ENCODE peak calls at places on chromosomes 4 and X, in eight cellular contexts. K is ovary, S is cardiac muscle cell, V is RWPE1, B is DND-41, W is HepG2, Z is tibial artery, J is epithelial cell of prostate. C is an unnamed sample.

GRCh38 chr4:100509386-100509785 is 8.4 kb downstream of the EMCN start:
- DNase-seq in K (no peak), S (no peak), V (no peak), B (no peak), W (no peak), Z (no peak), J (no peak), C (no peak)

GRCh38 chrX:70398899-70399298 is 24.2 kb upstream of the GDPD2 start:
- DNase-seq in K (no peak), S (peak), V (no peak), B (no peak), W (peak), Z (no peak), J (no peak), C (no peak)

GRCh38 chr4:89129080-89129640 is 17.8 kb downstream of the TIGD2 start:
- DNase-seq in K (no peak), S (peak), V (no peak), B (no peak), W (peak), Z (no peak), J (no peak), C (peak)

GRCh38 chr4:2686379-2687265 is 69.5 kb downstream of the TNIP2 start:
- DNase-seq in K (no peak), S (no peak), V (no peak), B (no peak), W (no peak), Z (no peak), J (no peak), C (no peak)

GRCh38 chr4:158613046-158613445 is 58.6 kb downstream of the C4orf46 start:
- DNase-seq in K (no peak), S (no peak), V (no peak), B (no peak), W (no peak), Z (no peak), J (no peak), C (no peak)

GRCh38 chrX:154412468-154412867 is 1.1 kb downstream of the TAFAZZIN start:
- DNase-seq in K (no peak), S (no peak), V (no peak), B (peak), W (no peak), Z (no peak), J (no peak), C (no peak)

GRCh38 chrX:109886122-109886761 is 116.7 kb upstream of the TMEM164 start:
- DNase-seq in K (no peak), S (peak), V (peak), B (peak), W (peak), Z (no peak), J (no peak), C (no peak)

GRCh38 chr4:180116840-180117239 is 2126.4 kb upstream of the TENM3 start:
- DNase-seq in K (no peak), S (no peak), V (no peak), B (no peak), W (no peak), Z (no peak), J (no peak), C (no peak)

GRCh38 chr4:102438873-102439614 is 62.1 kb upstream of the NFKB1 start:
- DNase-seq in K (no peak), S (peak), V (peak), B (no peak), W (peak), Z (no peak), J (peak), C (peak)

GRCh38 chr4:74237425-74237966 is 70.8 kb upstream of the EPGN start:
- DNase-seq in K (no peak), S (no peak), V (no peak), B (no peak), W (no peak), Z (no peak), J (no peak), C (no peak)

GRCh38 chr4:147407261-147408045 is 73.4 kb upstream of the EDNRA start:
- DNase-seq in K (peak), S (peak), V (no peak), B (no peak), W (no peak), Z (no peak), J (no peak), C (peak)

GRCh38 chr4:8045909-8046308 is 106.2 kb upstream of the AFAP1 start:
- DNase-seq in K (no peak), S (no peak), V (no peak), B (no peak), W (no peak), Z (no peak), J (no peak), C (no peak)

GRCh38 chrX:74118503-74118902 is 185.5 kb upstream of the ZCCHC13 start:
- DNase-seq in K (no peak), S (no peak), V (peak), B (no peak), W (no peak), Z (no peak), J (no peak), C (no peak)

GRCh38 chr4:87555751-87556619 is 26.8 kb upstream of the SPARCL1 start:
- DNase-seq in K (no peak), S (peak), V (peak), B (no peak), W (no peak), Z (peak), J (peak), C (peak)

GRCh38 chr4:3422241-3422801 is 19.4 kb upstream of the HGFAC start:
- DNase-seq in K (no peak), S (no peak), V (no peak), B (no peak), W (no peak), Z (no peak), J (no peak), C (no peak)

GRCh38 chrX:55007633-55008032 is 7.5 kb downstream of the APEX2 start:
- DNase-seq in K (peak), S (peak), V (peak), B (no peak), W (peak), Z (no peak), J (no peak), C (peak)

GRCh38 chr4:92387459-92388069 is 83.8 kb downstream of the GRID2 start:
- DNase-seq in K (no peak), S (peak), V (peak), B (no peak), W (peak), Z (no peak), J (no peak), C (peak)

GRCh38 chrX:70176938-70177533 is at the start of gene DGAT2L6:
- DNase-seq in K (no peak), S (no peak), V (no peak), B (no peak), W (no peak), Z (no peak), J (no peak), C (no peak)

GRCh38 chr4:136495076-136495475 is 1037.2 kb downstream of the PCDH18 start:
- DNase-seq in K (no peak), S (no peak), V (no peak), B (no peak), W (no peak), Z (no peak), J (no peak), C (no peak)

GRCh38 chr4:122712782-122713181 is 19.7 kb upstream of the BBS12 start:
- DNase-seq in K (no peak), S (no peak), V (no peak), B (no peak), W (no peak), Z (no peak), J (no peak), C (peak)

GRCh38 chr4:1345905-1346780 is 865 bp upstream of the UVSSA start:
- DNase-seq in K (peak), S (peak), V (peak), B (peak), W (peak), Z (peak), J (no peak), C (no peak)

GRCh38 chr4:22356996-22357596 is 158.8 kb downstream of the ADGRA3 start:
- DNase-seq in K (no peak), S (peak), V (no peak), B (no peak), W (no peak), Z (no peak), J (no peak), C (peak)

GRCh38 chr4:32192363-32192762 is 1472.2 kb downstream of the PCDH7 start:
- DNase-seq in K (no peak), S (no peak), V (no peak), B (no peak), W (no peak), Z (no peak), J (no peak), C (no peak)

GRCh38 chr4:10783351-10783750 is 98.8 kb upstream of the CLNK start:
- DNase-seq in K (no peak), S (peak), V (no peak), B (no peak), W (no peak), Z (no peak), J (peak), C (peak)

GRCh38 chr4:112895785-112896184 is 153.7 kb upstream of the ANK2 start:
- DNase-seq in K (no peak), S (no peak), V (no peak), B (no peak), W (no peak), Z (no peak), J (peak), C (peak)

GRCh38 chr4:159103406-159104131 is 690 bp downstream of the RAPGEF2 start:
- DNase-seq in K (peak), S (peak), V (peak), B (peak), W (no peak), Z (peak), J (no peak), C (no peak)

GRCh38 chr4:74426101-74426500 is 18.8 kb upstream of the AREG start:
- DNase-seq in K (no peak), S (peak), V (no peak), B (no peak), W (no peak), Z (no peak), J (no peak), C (no peak)

GRCh38 chr4:6463311-6464289 is 8.8 kb downstream of the PPP2R2C start:
- DNase-seq in K (no peak), S (no peak), V (no peak), B (no peak), W (no peak), Z (peak), J (no peak), C (no peak)

GRCh38 chrX:68365356-68365755 is 67.9 kb downstream of the OPHN1 start:
- DNase-seq in K (no peak), S (peak), V (no peak), B (no peak), W (no peak), Z (no peak), J (no peak), C (no peak)

GRCh38 chr4:166092797-166093196 is 219.8 kb downstream of the TLL1 start:
- DNase-seq in K (no peak), S (no peak), V (no peak), B (no peak), W (no peak), Z (no peak), J (peak), C (no peak)

GRCh38 chr4:75916091-75916661 is 13.9 kb upstream of the PPEF2 start:
- DNase-seq in K (no peak), S (peak), V (peak), B (peak), W (peak), Z (no peak), J (no peak), C (peak)

GRCh38 chrX:1249101-1249887 is 19.3 kb upstream of the CSF2RA start:
- DNase-seq in K (no peak), S (peak), V (no peak), B (peak), W (peak), Z (peak), J (no peak), C (no peak)

GRCh38 chr4:40316782-40317635 is 18.1 kb upstream of the CHRNA9 start:
- DNase-seq in K (peak), S (peak), V (peak), B (peak), W (peak), Z (peak), J (no peak), C (peak)

GRCh38 chr4:6134612-6135220 is 65.6 kb downstream of the JAKMIP1 start:
- DNase-seq in K (no peak), S (no peak), V (no peak), B (peak), W (peak), Z (no peak), J (no peak), C (no peak)

GRCh38 chr4:73683033-73683432 is 57.3 kb upstream of the CXCL8 start:
- DNase-seq in K (no peak), S (no peak), V (no peak), B (no peak), W (no peak), Z (no peak), J (peak), C (no peak)

GRCh38 chr4:46648088-46648744 is 258.3 kb upstream of the GABRA2 start:
- DNase-seq in K (no peak), S (peak), V (peak), B (peak), W (peak), Z (no peak), J (peak), C (no peak)

GRCh38 chr4:154739111-154739510 is 4.7 kb upstream of the LRAT start:
- DNase-seq in K (no peak), S (no peak), V (no peak), B (no peak), W (no peak), Z (no peak), J (no peak), C (no peak)

GRCh38 chr4:182831376-182831775 is 85.8 kb downstream of the DCTD start:
- DNase-seq in K (no peak), S (no peak), V (no peak), B (no peak), W (no peak), Z (no peak), J (no peak), C (no peak)

GRCh38 chrX:31397119-31397518 is 325.3 kb upstream of the FTHL17 start:
- DNase-seq in K (no peak), S (no peak), V (peak), B (no peak), W (no peak), Z (no peak), J (no peak), C (peak)

DNA sequence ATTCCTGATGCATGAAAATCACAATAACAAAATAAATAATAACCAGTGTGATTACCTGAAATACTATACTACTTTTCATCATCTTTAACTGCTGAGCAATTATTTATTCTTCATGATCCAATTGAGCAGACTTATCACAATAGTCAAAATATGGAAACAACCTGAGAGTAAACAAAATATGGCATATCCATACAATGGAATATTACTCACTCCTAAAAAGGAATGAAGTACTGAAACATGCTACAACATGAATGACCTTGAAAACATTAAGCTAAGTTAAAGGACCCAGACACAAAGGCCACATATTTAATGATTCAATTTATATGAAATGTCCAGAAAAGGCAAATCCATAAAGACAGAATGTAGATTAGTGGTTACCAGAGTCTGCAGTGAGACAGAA is 146.8 kb downstream of the MID1IP1 start:
- DNase-seq in K (no peak), S (no peak), V (no peak), B (no peak), W (no peak), Z (no peak), J (no peak), C (no peak)
- H3K27ac ChIP-seq in K (no peak), S (no peak), V (no peak), B (no peak), W (no peak), Z (no peak), J (no peak), C (no peak)

GRCh38 chrX:20218809-20219505 is 47.8 kb downstream of the RPS6KA3 start:
- DNase-seq in K (no peak), S (peak), V (no peak), B (no peak), W (no peak), Z (no peak), J (no peak), C (no peak)

GRCh38 chrX:20215565-20215964 is 51.1 kb downstream of the RPS6KA3 start:
- DNase-seq in K (no peak), S (no peak), V (no peak), B (no peak), W (no peak), Z (no peak), J (no peak), C (no peak)

GRCh38 chrX:20221902-20222301 is 44.8 kb downstream of the RPS6KA3 start:
- DNase-seq in K (no peak), S (no peak), V (no peak), B (no peak), W (peak), Z (no peak), J (no peak), C (no peak)

GRCh38 chrX:20217906-20218305 is 48.8 kb downstream of the RPS6KA3 start:
- DNase-seq in K (no peak), S (no peak), V (no peak), B (no peak), W (no peak), Z (no peak), J (no peak), C (no peak)

DNA sequence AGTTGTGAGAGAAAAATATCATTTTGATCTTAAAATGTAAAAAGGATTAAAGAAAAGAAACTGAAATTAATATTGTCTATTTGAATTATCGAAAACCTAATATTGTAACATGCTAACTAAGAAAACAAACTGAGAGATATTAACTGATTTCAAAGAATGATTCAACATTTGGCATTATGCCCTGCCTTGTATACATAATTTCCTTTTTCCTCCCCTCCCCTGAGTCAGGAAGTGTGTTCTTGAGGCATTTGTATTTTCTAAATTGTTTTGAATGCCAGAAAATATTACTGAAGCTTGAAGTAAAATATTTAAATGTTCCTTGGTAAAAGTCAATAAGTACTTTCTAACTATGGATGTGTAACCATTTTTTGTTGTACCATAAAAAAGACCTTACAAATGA is 49.4 kb downstream of the RPS6KA3 start:
- DNase-seq in K (no peak), S (peak), V (peak), B (no peak), W (no peak), Z (no peak), J (no peak), C (peak)
- H3K27ac ChIP-seq in K (no peak), S (no peak), V (no peak), B (no peak), W (no peak), Z (no peak), J (peak), C (peak)

DNA sequence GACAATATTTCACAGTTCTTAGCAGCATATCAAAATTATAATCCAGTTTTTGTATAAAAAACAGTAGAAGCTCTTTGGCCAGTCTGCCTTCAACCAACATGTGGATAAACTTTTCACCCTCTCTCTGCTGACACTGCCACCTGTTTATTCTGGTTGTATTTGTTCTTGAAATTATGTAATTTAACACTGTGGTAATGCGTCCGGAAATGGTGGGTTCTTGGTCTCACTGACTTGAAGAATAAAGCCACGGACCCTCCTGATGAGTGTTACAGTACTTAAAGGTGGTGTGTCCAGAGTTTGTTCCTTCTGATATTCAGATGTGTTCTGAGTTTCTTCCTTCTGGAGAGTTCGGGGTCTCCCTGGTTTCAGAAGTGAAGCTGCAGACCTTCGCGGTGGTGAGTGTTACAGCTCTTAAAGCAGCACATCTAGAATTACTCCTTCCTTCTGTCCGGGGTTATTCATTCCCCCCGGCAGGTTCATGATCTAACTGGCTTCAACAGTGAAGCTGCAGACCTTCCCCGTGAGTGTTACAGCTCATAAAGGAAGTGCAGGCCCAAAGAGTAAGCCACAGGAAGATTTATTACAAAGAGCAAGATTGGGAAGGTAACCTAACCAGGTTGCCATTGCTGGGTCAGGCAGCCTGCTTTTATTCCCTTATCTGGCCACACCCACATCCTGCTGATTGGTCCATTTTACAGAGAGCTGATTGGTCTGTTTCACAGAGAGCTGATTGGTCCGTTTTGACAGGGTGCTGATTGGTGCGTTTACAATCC is 15.7 kb downstream of the FAM184B start:
- DNase-seq in K (no peak), S (no peak), V (no peak), B (no peak), W (no peak), Z (no peak), J (no peak), C (no peak)
- H3K27ac ChIP-seq in K (no peak), S (no peak), V (no peak), B (no peak), W (no peak), Z (no peak), J (no peak), C (no peak)

DNA sequence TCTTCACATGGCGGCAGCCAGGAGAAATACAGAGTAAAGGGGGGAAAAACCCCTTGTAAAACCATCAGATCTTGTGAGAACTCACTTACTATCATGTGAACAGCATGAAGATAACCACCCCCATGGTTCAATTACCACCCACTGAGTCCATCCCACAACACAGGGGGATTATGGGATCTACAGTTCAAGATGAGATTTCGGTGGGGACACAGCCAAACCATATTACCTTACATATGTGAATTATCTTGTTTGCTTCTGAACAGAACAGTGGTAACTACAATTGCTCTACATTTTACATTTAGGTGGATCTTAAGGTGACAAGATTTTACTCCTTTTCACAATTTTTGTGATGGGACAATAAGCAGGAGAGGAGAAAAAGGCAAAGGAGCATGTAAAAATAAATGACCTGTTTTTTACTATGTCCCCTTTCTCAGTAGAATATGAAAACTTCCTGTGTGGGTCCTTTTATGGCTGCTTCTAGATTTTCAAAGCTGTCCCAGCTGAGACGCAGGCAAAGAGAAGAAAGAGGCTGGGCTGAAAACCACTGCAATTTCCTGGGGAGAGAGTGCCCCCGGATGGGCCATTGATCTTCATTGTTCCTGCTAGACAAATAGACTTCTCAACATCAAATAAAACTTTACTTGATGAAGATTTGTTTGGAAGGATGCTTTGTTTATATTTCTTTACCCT is 45.9 kb upstream of the PGM2 start:
- DNase-seq in K (no peak), S (peak), V (no peak), B (peak), W (peak), Z (no peak), J (no peak), C (no peak)
- H3K27ac ChIP-seq in K (no peak), S (no peak), V (no peak), B (peak), W (no peak), Z (no peak), J (no peak), C (no peak)

GRCh38 chr4:17544831-17545234 is 29.9 kb downstream of the CLRN2 start:
- DNase-seq in K (no peak), S (no peak), V (no peak), B (no peak), W (peak), Z (no peak), J (no peak), C (no peak)
- H3K27ac ChIP-seq in K (no peak), S (no peak), V (no peak), B (no peak), W (peak), Z (no peak), J (no peak), C (no peak)

C was measured in astrocyte.